ENCODE peak calls at places on chromosomes 1 and 21, in five cellular contexts. One of them, this sample, is unnamed.

GRCh38 chr1:164617607-164618564 is 58.9 kb downstream of the PBX1 start:
- DNase-seq in NCI-H2081: peak; percentile 34
- DNase-seq in mesothelial cell of epicardium: no peak
- DNase-seq in NCI-H460: peak; percentile 44
- DNase-seq in caudate nucleus: no peak
- DNase-seq in this sample: no peak

GRCh38 chr1:234886081-234886874 is 242.4 kb downstream of the TOMM20 start:
- DNase-seq in NCI-H2081: no peak
- DNase-seq in mesothelial cell of epicardium: no peak
- DNase-seq in NCI-H460: no peak
- DNase-seq in caudate nucleus: no peak
- DNase-seq in this sample: no peak

GRCh38 chr1:117820694-117821381 is 108.6 kb downstream of the GDAP2 start:
- DNase-seq in NCI-H2081: no peak
- DNase-seq in mesothelial cell of epicardium: no peak
- DNase-seq in NCI-H460: no peak
- DNase-seq in caudate nucleus: no peak
- DNase-seq in this sample: no peak

GRCh38 chr1:155208406-155208655 is 164 bp upstream of the MTX1 start:
- DNase-seq in NCI-H2081: no peak
- DNase-seq in mesothelial cell of epicardium: no peak
- DNase-seq in NCI-H460: no peak
- DNase-seq in caudate nucleus: no peak
- DNase-seq in this sample: no peak

GRCh38 chr1:10962483-10962882 is 50.0 kb upstream of the TARDBP start:
- DNase-seq in NCI-H2081: peak; percentile 96
- DNase-seq in mesothelial cell of epicardium: no peak
- DNase-seq in NCI-H460: no peak
- DNase-seq in caudate nucleus: no peak
- DNase-seq in this sample: no peak

GRCh38 chr21:46411691-46412090 is 47.0 kb upstream of the DIP2A start:
- DNase-seq in NCI-H2081: no peak
- DNase-seq in mesothelial cell of epicardium: no peak
- DNase-seq in NCI-H460: no peak
- DNase-seq in caudate nucleus: no peak
- DNase-seq in this sample: no peak

GRCh38 chr1:3037281-3038040 is 16.2 kb downstream of the ACTRT2 start:
- DNase-seq in NCI-H2081: no peak
- DNase-seq in mesothelial cell of epicardium: peak; percentile 29
- DNase-seq in NCI-H460: no peak
- DNase-seq in caudate nucleus: no peak
- DNase-seq in this sample: no peak

GRCh38 chr1:91165033-91165654 is 143.3 kb upstream of the ZNF644 start:
- DNase-seq in NCI-H2081: peak; percentile 62
- DNase-seq in mesothelial cell of epicardium: peak; percentile 91
- DNase-seq in NCI-H460: peak; percentile 49
- DNase-seq in caudate nucleus: peak; percentile 56
- DNase-seq in this sample: peak; percentile 51

GRCh38 chr1:58358311-58358710 is 188.2 kb downstream of the OMA1 start:
- DNase-seq in NCI-H2081: no peak
- DNase-seq in mesothelial cell of epicardium: no peak
- DNase-seq in NCI-H460: peak; percentile 7
- DNase-seq in caudate nucleus: no peak
- DNase-seq in this sample: no peak

GRCh38 chr1:207713529-207713928 is 38.3 kb upstream of the CD46 start:
- DNase-seq in NCI-H2081: no peak
- DNase-seq in mesothelial cell of epicardium: no peak
- DNase-seq in NCI-H460: no peak
- DNase-seq in caudate nucleus: no peak
- DNase-seq in this sample: no peak

GRCh38 chr1:3423245-3423829 is 31.1 kb upstream of the ARHGEF16 start:
- DNase-seq in NCI-H2081: no peak
- DNase-seq in mesothelial cell of epicardium: no peak
- DNase-seq in NCI-H460: no peak
- DNase-seq in caudate nucleus: peak; percentile 33
- DNase-seq in this sample: no peak

This sample was measured in HuH-7.5.